ENCODE peak calls at places on chromosomes 7 and 10, in ten cellular contexts. Q is RWPE1, Y is right lobe of liver, I is astrocyte of the cerebellum, V is WERI-Rb-1, U is GM20000, H is heart left ventricle, S is foreskin keratinocyte, Z is Panc1, C is body of pancreas. O is an unnamed sample.

GRCh38 chr7:139403601-139404000 is 43.9 kb downstream of the LUC7L2 start:
- DNase-seq in I (no peak), U (no peak), Z (no peak), V (no peak), Q (no peak), H (no peak), Y (no peak), S (no peak), C (no peak), O (no peak)

GRCh38 chr10:27258838-27259532 is 18.4 kb upstream of the ACBD5 start:
- DNase-seq in V (no peak), S (no peak), Y (peak; percentile 46), I (no peak), H (no peak), U (peak; percentile 56), Z (no peak), C (no peak), Q (no peak), O (peak; percentile 40)

GRCh38 chr7:16851829-16852228 is 30.0 kb downstream of the AGR3 start:
- DNase-seq in U (no peak), I (no peak), C (no peak), Z (no peak), S (no peak), Y (no peak), H (no peak), V (no peak), Q (no peak), O (no peak)

GRCh38 chr10:88077977-88078376 is 214.6 kb downstream of the PTEN start:
- DNase-seq in V (no peak), S (no peak), U (no peak), Q (no peak), C (no peak), H (no peak), I (peak; percentile 47), Z (no peak), Y (no peak), O (no peak)

GRCh38 chr7:123797673-123798526 is 47.1 kb upstream of the HYAL4 start:
- DNase-seq in S (peak; percentile 97), Z (peak; percentile 62), I (peak; percentile 93), H (no peak), Y (no peak), V (no peak), C (no peak), U (no peak), Q (peak; percentile 75), O (no peak)

GRCh38 chr7:69429817-69430501 is 168.3 kb upstream of the AUTS2 start:
- DNase-seq in Q (no peak), Y (peak; percentile 23), V (peak; percentile 10), C (no peak), I (peak; percentile 63), S (no peak), U (no peak), H (peak; percentile 65), Z (no peak), O (no peak)

GRCh38 chr7:122482212-122482611 is 177.7 kb upstream of the FEZF1 start:
- DNase-seq in S (no peak), V (no peak), U (no peak), Z (no peak), I (no peak), H (no peak), Y (no peak), Q (no peak), C (no peak), O (no peak)

GRCh38 chr7:107958764-107959526 is 44.0 kb downstream of the LAMB1 start:
- DNase-seq in I (peak; percentile 74), V (no peak), Q (peak; percentile 44), C (no peak), Y (no peak), Z (no peak), S (peak; percentile 70), H (no peak), U (no peak), O (no peak)

GRCh38 chr7:129830949-129831348 is 121.8 kb downstream of the UBE2H start:
- DNase-seq in Z (no peak), I (no peak), H (no peak), V (no peak), Q (no peak), S (no peak), Y (no peak), C (no peak), U (no peak), O (no peak)

GRCh38 chr10:13751191-13751764 is 164.5 kb downstream of the PRPF18 start:
- DNase-seq in H (no peak), U (peak; percentile 30), Z (no peak), V (no peak), C (no peak), Q (no peak), S (no peak), Y (no peak), I (no peak), O (no peak)

GRCh38 chr10:13745271-13745670 is 158.5 kb downstream of the PRPF18 start:
- DNase-seq in H (no peak), I (no peak), S (no peak), C (no peak), Z (no peak), U (no peak), V (no peak), Y (no peak), Q (no peak), O (no peak)

GRCh38 chr10:13750299-13751190 is 163.8 kb downstream of the PRPF18 start:
- DNase-seq in Q (no peak), I (no peak), Y (no peak), H (no peak), V (no peak), C (no peak), Z (no peak), U (no peak), S (no peak), O (no peak)
- TF ChIP-seq CTCF in Q (no peak), I (no peak), Y (no peak), H (no peak), V (no peak), C (no peak), Z (no peak), U (no peak), S (no peak), O (no peak)

GRCh38 chr7:157405501-157405900 is 68.7 kb downstream of the DNAJB6 start:
- DNase-seq in Y (no peak), Z (no peak), S (no peak), H (no peak), I (no peak), C (no peak), V (no peak), U (no peak), Q (no peak), O (no peak)

GRCh38 chr7:157404845-157405481 is 68.2 kb downstream of the DNAJB6 start:
- DNase-seq in Q (peak; percentile 72), H (no peak), I (no peak), Y (no peak), Z (peak; percentile 24), V (no peak), U (no peak), C (no peak), S (peak; percentile 93), O (peak; percentile 62)

GRCh38 chr7:157406971-157407370 is 70.2 kb downstream of the DNAJB6 start:
- DNase-seq in Y (no peak), Z (no peak), C (no peak), V (no peak), I (no peak), H (no peak), U (no peak), S (no peak), Q (no peak), O (no peak)

GRCh38 chr7:157407512-157408257 is 70.9 kb downstream of the DNAJB6 start:
- DNase-seq in Q (no peak), S (no peak), Z (no peak), C (no peak), U (no peak), Y (no peak), H (no peak), I (no peak), V (no peak), O (no peak)

GRCh38 chr7:157405914-157406810 is 69.4 kb downstream of the DNAJB6 start:
- DNase-seq in Z (no peak), U (no peak), C (no peak), S (no peak), Q (no peak), H (peak; percentile 72), V (no peak), Y (no peak), I (no peak), O (no peak)
- TF ChIP-seq CTCF in Z (no peak), U (peak; percentile 2), C (no peak), S (peak; percentile 16), Q (no peak), H (peak; percentile 47), V (peak; percentile 47), Y (no peak), I (no peak), O (no peak)

GRCh38 chr7:47988496-47989386 is 9.3 kb upstream of the HUS1 start:
- DNase-seq in V (peak; percentile 23), Q (peak; percentile 34), H (no peak), C (no peak), S (no peak), I (no peak), U (no peak), Z (no peak), Y (no peak), O (peak; percentile 34)

GRCh38 chr7:47991741-47992311 is 12.4 kb upstream of the HUS1 start:
- DNase-seq in I (peak; percentile 36), U (peak; percentile 87), S (peak; percentile 60), C (peak; percentile 79), V (peak; percentile 89), Q (peak; percentile 62), Y (peak; percentile 92), H (peak; percentile 92), Z (peak; percentile 75), O (peak; percentile 97)

GRCh38 chr7:47990592-47990991 is 11.2 kb upstream of the HUS1 start:
- DNase-seq in U (no peak), H (no peak), Z (no peak), S (no peak), Y (no peak), Q (no peak), I (no peak), C (no peak), V (no peak), O (no peak)

GRCh38 chr7:47991270-47991669 is 11.9 kb upstream of the HUS1 start:
- DNase-seq in Z (no peak), U (no peak), Q (no peak), S (no peak), Y (no peak), I (no peak), H (no peak), V (no peak), C (no peak), O (no peak)

GRCh38 chr7:47992446-47992845 is 13.0 kb upstream of the HUS1 start:
- DNase-seq in Q (no peak), Z (no peak), U (no peak), V (no peak), I (no peak), C (no peak), S (no peak), Y (no peak), H (no peak), O (no peak)
- TF ChIP-seq CTCF in Q (no peak), Z (no peak), U (no peak), V (no peak), I (no peak), C (no peak), S (peak; percentile 15), Y (no peak), H (no peak), O (no peak)

DNA sequence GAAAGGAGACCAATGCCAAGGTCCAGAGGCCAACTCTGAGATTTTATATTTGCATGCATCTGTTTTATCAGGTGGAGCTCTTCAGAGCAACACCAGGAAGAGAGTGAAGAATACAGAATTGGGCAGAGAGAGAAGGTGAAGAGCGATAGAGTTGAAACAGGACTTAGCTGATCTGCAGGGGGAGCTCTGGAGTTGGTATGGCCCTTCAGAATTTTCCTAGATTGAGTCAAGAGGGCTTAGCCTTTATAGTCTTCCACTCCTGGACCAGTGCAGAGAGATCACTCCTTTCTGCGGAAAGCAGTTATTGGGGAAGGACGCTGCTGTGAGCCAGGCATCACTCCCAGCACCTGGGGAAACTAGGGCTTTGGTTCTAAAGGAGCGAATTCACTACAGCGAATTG is 105.0 kb upstream of the DGKB start:
- DNase-seq in Y (no peak), I (no peak), Z (no peak), C (no peak), Q (no peak), U (no peak), V (peak; percentile 32), S (peak; percentile 21), H (no peak), O (no peak)
- TF ChIP-seq CTCF in Y (peak; percentile 17), I (peak; percentile 31), Z (peak; percentile 55), C (no peak), Q (no peak), U (no peak), V (peak; percentile 65), S (peak; percentile 51), H (no peak), O (no peak)

O was measured in activated CD8-positive, alpha-beta T cell treated with anti-CD3 and anti-CD28 coated beads for 36 hours.